ENCODE peak calls at places on chromosomes 5 and 9, in four cellular contexts. Z is GM12865, G is NAMALWA, M is hypothalamus. O is an unnamed sample.

GRCh38 chr9:124282442-124283231 is 24.9 kb downstream of the NEK6 start:
- DNase-seq in Z (no peak), G (no peak), M (no peak), O (no peak)

GRCh38 chr9:21709464-21710058 is 92.9 kb upstream of the MTAP start:
- DNase-seq in Z (peak; percentile 74), G (peak; percentile 80), M (peak; percentile 40), O (peak; percentile 38)

GRCh38 chr5:107653685-107654084 is 17.1 kb downstream of the EFNA5 start:
- DNase-seq in Z (no peak), G (no peak), M (no peak), O (no peak)

GRCh38 chr9:123217148-123217585 is 51.2 kb downstream of the STRBP start:
- DNase-seq in Z (no peak), G (no peak), M (no peak), O (no peak)

GRCh38 chr5:107388111-107388861 is 282.5 kb downstream of the EFNA5 start:
- DNase-seq in Z (peak; percentile 78), G (peak; percentile 70), M (no peak), O (no peak)

GRCh38 chr9:125829743-125830142 is 82.6 kb downstream of the PBX3 start:
- DNase-seq in Z (peak; percentile 70), G (peak; percentile 71), M (no peak), O (no peak)

GRCh38 chr9:121634800-121635261 is 16.6 kb upstream of the DAB2IP start:
- DNase-seq in Z (peak; percentile 23), G (no peak), M (peak; percentile 63), O (no peak)

GRCh38 chr9:93675336-93676150 is 99.2 kb downstream of the PHF2 start:
- DNase-seq in Z (no peak), G (no peak), M (no peak), O (no peak)

GRCh38 chr5:90528704-90529233 is 615 bp downstream of the LYSMD3 start:
- DNase-seq in Z (peak; percentile 17), G (peak; percentile 38), M (no peak), O (peak; percentile 38)

GRCh38 chr5:160353379-160353778 is 17.0 kb downstream of the C1QTNF2 start:
- DNase-seq in Z (no peak), G (no peak), M (peak; percentile 21), O (no peak)

GRCh38 chr5:95446560-95447221 is 55.5 kb downstream of the FAM81B start:
- DNase-seq in Z (no peak), G (no peak), M (no peak), O (no peak)

GRCh38 chr9:126667190-126668055 is 53.7 kb downstream of the LMX1B start:
- DNase-seq in Z (no peak), G (no peak), M (no peak), O (no peak)

GRCh38 chr5:133287500-133287899 is 235.7 kb downstream of the HSPA4 start:
- DNase-seq in Z (peak; percentile 39), G (peak; percentile 42), M (peak; percentile 71), O (peak; percentile 49)

GRCh38 chr9:133119461-133120342 is 1.3 kb downstream of the RALGDS start:
- DNase-seq in Z (no peak), G (no peak), M (peak; percentile 63), O (no peak)

GRCh38 chr5:140042551-140043507 is at the start of gene NRG2:
- DNase-seq in Z (peak; percentile 88), G (no peak), M (peak; percentile 82), O (peak; percentile 60)

GRCh38 chr5:104024538-104024937 is 461.9 kb upstream of the NUDT12 start:
- DNase-seq in Z (no peak), G (no peak), M (no peak), O (no peak)